ENCODE peak calls at places on chromosomes 16 and 17, in five cellular contexts. J is GM12878, E is SK-N-SH, D is K562, O is HepG2. L is an unnamed sample.

GRCh38 chr16:1669698-1670097 is 8.4 kb upstream of the JPT2 start:
- DNase-seq in J (no peak), E (no peak), D (no peak), O (no peak), L (no peak)

GRCh38 chr16:88727871-88728270 is 21.6 kb downstream of the CTU2 start:
- DNase-seq in J (no peak), E (peak), D (no peak), O (no peak), L (peak)

GRCh38 chr17:511833-512251 is 159.2 kb upstream of the RPH3AL start:
- DNase-seq in J (no peak), E (no peak), D (no peak), O (no peak), L (no peak)

GRCh38 chr17:32010114-32010513 is 2.9 kb downstream of the LRRC37B start:
- DNase-seq in J (no peak), E (no peak), D (no peak), O (no peak), L (no peak)

GRCh38 chr16:77584205-77584859 is 138.0 kb upstream of the NUDT7 start:
- DNase-seq in J (no peak), E (peak), D (peak), O (peak), L (peak)

GRCh38 chr17:64599187-64599676 is 62.9 kb downstream of the SMURF2 start:
- DNase-seq in J (no peak), E (no peak), D (peak), O (no peak), L (no peak)

GRCh38 chr16:84061236-84061830 is 18.7 kb upstream of the SLC38A8 start:
- DNase-seq in J (no peak), E (no peak), D (no peak), O (no peak), L (no peak)

GRCh38 chr17:74165811-74166365 is 37.6 kb upstream of the RPL38 start:
- DNase-seq in J (no peak), E (no peak), D (no peak), O (no peak), L (no peak)

GRCh38 chr16:71746442-71747046 is 22.0 kb upstream of the PHLPP2 start:
- DNase-seq in J (no peak), E (peak), D (peak), O (peak), L (peak)

GRCh38 chr17:81731271-81731670 is 19.2 kb downstream of the SLC25A10 start:
- DNase-seq in J (no peak), E (no peak), D (no peak), O (no peak), L (no peak)

GRCh38 chr16:2774161-2774891 is 2.8 kb downstream of the ELOB start:
- DNase-seq in J (no peak), E (no peak), D (no peak), O (no peak), L (no peak)

GRCh38 chr16:85162478-85163277 is 50.4 kb upstream of the CIBAR2 start:
- DNase-seq in J (no peak), E (peak), D (no peak), O (no peak), L (no peak)

GRCh38 chr17:55411463-55411855 is 10.2 kb downstream of the MMD start:
- DNase-seq in J (no peak), E (peak), D (no peak), O (no peak), L (no peak)

GRCh38 chr17:75873587-75874322 is 4.6 kb downstream of the TRIM47 start:
- DNase-seq in J (no peak), E (peak), D (no peak), O (no peak), L (no peak)

GRCh38 chr16:29664133-29664912 is 1.3 kb downstream of the SPN start:
- DNase-seq in J (no peak), E (no peak), D (peak), O (no peak), L (no peak)

GRCh38 chr16:10923146-10923649 is 19.1 kb downstream of the DEXI start:
- DNase-seq in J (no peak), E (no peak), D (no peak), O (peak), L (no peak)

GRCh38 chr17:30256756-30257506 is 21.4 kb upstream of the SLC6A4 start:
- DNase-seq in J (no peak), E (peak), D (no peak), O (no peak), L (no peak)

GRCh38 chr17:52170963-52171572 is 12.6 kb upstream of the CA10 start:
- DNase-seq in J (no peak), E (peak), D (peak), O (peak), L (peak)

GRCh38 chr17:7552621-7553051 is 3.8 kb downstream of the TNFSF12 start:
- DNase-seq in J (peak), E (no peak), D (no peak), O (no peak), L (no peak)

GRCh38 chr17:43832168-43832975 is 574 bp downstream of the MPP3 start:
- DNase-seq in J (no peak), E (peak), D (peak), O (peak), L (peak)

GRCh38 chr17:12627177-12627629 is 38.5 kb upstream of the MYOCD start:
- DNase-seq in J (no peak), E (no peak), D (peak), O (peak), L (no peak)

GRCh38 chr17:59527325-59527917 is 38.0 kb upstream of the DHX40 start:
- DNase-seq in J (no peak), E (no peak), D (peak), O (no peak), L (no peak)

GRCh38 chr16:67482260-67482924 is 955 bp downstream of the AGRP start:
- DNase-seq in J (no peak), E (no peak), D (no peak), O (no peak), L (no peak)

GRCh38 chr17:14269473-14269872 is 31.4 kb upstream of the HS3ST3B1 start:
- DNase-seq in J (no peak), E (no peak), D (no peak), O (no peak), L (no peak)

GRCh38 chr17:21843318-21843865 is 151.1 kb downstream of the KCNJ18 start:
- DNase-seq in J (no peak), E (no peak), D (no peak), O (no peak), L (no peak)

GRCh38 chr17:17722081-17722905 is 41.0 kb downstream of the RAI1 start:
- DNase-seq in J (no peak), E (peak), D (no peak), O (no peak), L (no peak)

GRCh38 chr16:89412811-89413210 is 77.5 kb downstream of the ANKRD11 start:
- DNase-seq in J (no peak), E (peak), D (peak), O (peak), L (no peak)

GRCh38 chr16:50246299-50247122 is 19.8 kb upstream of the ADCY7 start:
- DNase-seq in J (no peak), E (peak), D (no peak), O (no peak), L (peak)

GRCh38 chr16:67431077-67431804 is at the start of gene HSD11B2:
- DNase-seq in J (no peak), E (peak), D (peak), O (no peak), L (peak)

GRCh38 chr17:34979650-34980352 is 511 bp upstream of the LIG3 start:
- DNase-seq in J (no peak), E (no peak), D (peak), O (peak), L (no peak)

GRCh38 chr17:47875586-47875985 is 20.4 kb upstream of the SP2 start:
- DNase-seq in J (no peak), E (no peak), D (no peak), O (no peak), L (no peak)

GRCh38 chr17:77253611-77254051 is 112.9 kb downstream of the SEC14L1 start:
- DNase-seq in J (no peak), E (no peak), D (no peak), O (no peak), L (no peak)

GRCh38 chr17:74387365-74388218 is 20.3 kb downstream of the GPR142 start:
- DNase-seq in J (no peak), E (no peak), D (no peak), O (no peak), L (no peak)

GRCh38 chr16:47037396-47037745 is 63.9 kb upstream of the DNAJA2 start:
- DNase-seq in J (no peak), E (no peak), D (peak), O (no peak), L (peak)

GRCh38 chr16:47035436-47035835 is 62.0 kb upstream of the DNAJA2 start:
- DNase-seq in J (no peak), E (no peak), D (no peak), O (no peak), L (no peak)

GRCh38 chr16:47033176-47033575 is 59.7 kb upstream of the DNAJA2 start:
- DNase-seq in J (no peak), E (no peak), D (no peak), O (no peak), L (no peak)

GRCh38 chr16:47036201-47036600 is 62.7 kb upstream of the DNAJA2 start:
- DNase-seq in J (no peak), E (no peak), D (no peak), O (no peak), L (no peak)

DNA sequence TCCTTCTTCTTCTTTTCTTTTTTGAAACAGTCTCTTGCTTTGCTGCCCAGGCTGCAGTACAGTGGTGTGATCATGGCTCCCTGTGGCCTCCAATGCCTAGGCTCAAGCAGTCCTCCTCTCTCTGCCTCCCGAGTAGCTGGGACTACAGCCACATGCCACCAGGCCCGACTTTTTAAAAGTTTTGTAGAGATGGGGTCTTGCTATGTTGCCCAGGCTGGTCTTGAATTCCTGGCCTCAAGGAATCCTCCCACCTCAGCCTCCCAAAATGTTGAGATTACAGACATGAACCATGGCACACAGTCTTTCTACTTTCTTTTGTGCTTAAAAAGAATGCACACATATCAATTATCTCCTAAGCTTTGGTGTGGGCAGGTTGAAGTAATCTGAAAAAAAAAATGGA is 61.0 kb upstream of the DNAJA2 start:
- DNase-seq in J (no peak), E (no peak), D (no peak), O (no peak), L (no peak)
- TF ChIP-seq FOXM1 in J (no peak), E (no peak), D (no peak), O (no peak), L (no peak)

GRCh38 chr17:61403846-61404701 is 4.4 kb downstream of the TBX2 start:
- DNase-seq in J (no peak), E (no peak), D (no peak), O (no peak), L (no peak)
- TF ChIP-seq FOXM1 in J (no peak), E (no peak), D (no peak), O (no peak), L (no peak)

GRCh38 chr17:78514521-78514920 is 62.7 kb downstream of the DNAH17 start:
- DNase-seq in J (no peak), E (no peak), D (no peak), O (no peak), L (no peak)
- TF ChIP-seq FOXM1 in J (no peak), E (no peak), D (no peak), O (no peak), L (no peak)

DNA sequence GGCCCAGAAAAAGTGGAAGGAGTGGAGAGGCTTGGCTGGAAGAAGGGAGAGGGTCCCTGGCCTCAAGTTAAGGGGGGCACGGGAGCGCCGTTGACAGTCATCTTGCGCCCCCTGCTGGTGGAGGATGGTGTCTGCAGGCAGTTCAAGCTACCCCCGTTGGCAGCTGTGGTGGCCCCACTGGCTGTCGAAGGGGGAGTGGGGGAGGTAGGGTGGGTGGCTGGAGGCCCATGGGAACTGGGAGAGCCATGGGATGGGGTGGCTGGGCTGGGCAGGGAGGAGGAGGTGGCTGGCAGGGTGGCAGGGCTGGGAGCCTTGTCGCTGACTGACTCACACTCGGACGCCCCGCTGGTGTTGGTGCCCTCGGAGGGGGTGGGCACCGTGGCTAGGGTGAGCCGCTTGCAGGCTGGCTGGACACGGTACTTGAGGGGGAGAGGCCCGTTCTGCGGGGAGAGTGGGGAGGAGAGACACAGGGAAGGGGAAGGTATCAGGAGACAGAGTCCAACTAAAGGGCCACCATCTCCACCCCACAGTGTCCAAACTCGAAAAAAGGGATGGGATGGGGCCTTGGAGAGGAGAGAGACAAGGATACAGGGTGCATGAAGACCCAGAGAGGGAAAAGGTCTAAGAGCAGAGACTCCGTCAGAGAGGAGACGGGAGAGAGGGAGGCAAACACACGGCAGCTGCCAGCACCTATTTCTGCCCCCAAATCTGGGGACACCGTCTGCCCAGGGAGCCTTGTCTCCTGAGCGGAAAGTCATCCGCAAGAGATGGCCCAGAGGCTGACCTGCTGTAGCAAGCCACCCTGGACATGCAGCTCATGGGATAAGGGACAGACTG is 5.2 kb downstream of the CISD3 start:
- DNase-seq in J (no peak), E (peak), D (peak), O (peak), L (peak)
- TF ChIP-seq FOXM1 in J (no peak), E (no peak), D (no peak), O (no peak), L (no peak)

DNA sequence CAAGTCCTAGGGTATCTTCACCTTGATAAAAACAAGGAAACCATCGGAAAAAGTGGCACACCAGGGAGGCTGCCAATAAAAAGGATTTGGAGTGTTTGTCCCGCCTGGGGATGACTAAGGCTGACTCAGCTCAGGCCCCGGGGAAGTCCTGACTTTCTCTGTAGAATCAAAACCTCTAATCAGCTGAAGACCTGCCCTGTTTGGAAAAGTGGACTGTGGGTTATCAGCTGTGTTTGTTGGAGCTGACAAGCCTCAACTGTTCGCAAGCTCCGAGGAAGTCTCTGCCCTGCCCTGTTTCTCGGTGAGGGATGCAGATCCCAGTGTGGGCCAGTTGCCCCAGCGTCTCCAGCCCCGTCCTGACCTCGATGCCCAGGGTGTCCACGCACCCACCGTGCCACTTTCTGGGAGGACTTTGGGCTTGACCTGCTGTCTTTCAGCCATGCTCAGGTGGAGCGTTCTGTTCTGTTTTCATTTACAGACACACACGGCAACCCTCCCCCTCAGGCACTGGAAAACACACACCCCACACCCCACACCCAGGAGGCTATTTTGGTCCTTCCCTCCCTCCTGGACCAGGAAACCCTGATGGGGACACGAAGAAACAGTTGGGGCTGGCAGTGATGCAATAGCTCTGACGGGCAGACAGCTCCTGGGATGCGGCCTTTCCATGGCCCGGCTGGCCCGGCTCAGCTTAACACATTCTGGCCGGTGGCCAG is 27.6 kb upstream of the PITPNA start:
- DNase-seq in J (no peak), E (no peak), D (peak), O (peak), L (peak)
- TF ChIP-seq FOXM1 in J (no peak), E (no peak), D (no peak), O (no peak), L (no peak)

GRCh38 chr17:79041723-79042420 is 17.9 kb downstream of the C1QTNF1 start:
- DNase-seq in J (no peak), E (no peak), D (no peak), O (no peak), L (no peak)
- TF ChIP-seq FOXM1 in J (no peak), E (no peak), D (no peak), O (no peak), L (no peak)

GRCh38 chr16:81551141-81551808 is 106.7 kb downstream of the CMIP start:
- DNase-seq in J (peak), E (peak), D (peak), O (no peak), L (no peak)
- TF ChIP-seq FOXM1 in J (no peak), E (no peak), D (no peak), O (no peak), L (no peak)

GRCh38 chr16:9503251-9503986 is 412.0 kb downstream of the HAPSTR1 start:
- DNase-seq in J (no peak), E (no peak), D (no peak), O (no peak), L (no peak)

GRCh38 chr16:9495824-9496223 is 404.4 kb downstream of the HAPSTR1 start:
- DNase-seq in J (no peak), E (no peak), D (no peak), O (no peak), L (no peak)

GRCh38 chr16:9500872-9501271 is 409.4 kb downstream of the HAPSTR1 start:
- DNase-seq in J (no peak), E (no peak), D (no peak), O (no peak), L (no peak)

DNA sequence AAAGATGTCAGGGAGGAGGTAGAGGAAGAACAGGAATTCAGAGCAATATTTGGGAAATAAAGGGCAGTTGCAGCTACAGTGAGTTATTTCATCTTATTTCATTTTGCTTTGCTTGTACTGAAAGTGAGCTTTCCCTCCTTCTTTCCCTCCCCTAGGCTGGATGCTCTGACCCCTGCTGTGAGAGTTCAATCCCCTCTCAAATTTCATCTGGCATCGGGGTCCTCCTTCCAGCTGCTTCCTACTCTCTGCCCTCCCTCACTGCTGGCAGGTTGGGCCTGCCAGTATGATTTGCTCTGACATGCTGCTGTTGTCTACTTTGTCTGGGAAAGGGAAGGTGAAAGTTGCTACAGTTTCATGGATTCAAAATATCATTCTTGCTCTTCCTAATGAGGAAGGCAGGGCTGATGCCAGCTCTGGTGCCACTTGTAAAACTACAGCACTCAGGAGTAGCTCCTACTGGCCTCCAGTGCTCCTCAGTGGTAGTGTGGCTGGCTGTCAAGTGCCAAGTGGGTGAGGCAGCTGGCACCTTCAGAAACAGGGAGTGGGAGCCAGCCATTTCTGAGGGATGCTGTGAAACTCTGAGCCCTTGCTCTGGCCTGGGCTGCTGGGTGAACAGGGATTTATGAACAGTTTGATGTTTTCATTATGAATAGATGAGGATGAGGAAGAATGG is 408.6 kb downstream of the HAPSTR1 start:
- DNase-seq in J (no peak), E (no peak), D (no peak), O (no peak), L (no peak)
- TF ChIP-seq FOXM1 in J (no peak), E (no peak), D (no peak), O (no peak), L (no peak)